ENCODE peak calls at places on chromosomes 3 and 15, in six cellular contexts. B is HepG2, D is A549, H is endothelial cell of umbilical vein, W is K562, R is GM12878. O is an unnamed sample.

GRCh38 chr3:34483290-34483887 is 685.0 kb downstream of the PDCD6IP start:
- DNase-seq in B (no peak), D (no peak), H (no peak), W (no peak), R (no peak), O (no peak)

GRCh38 chr3:193452338-193452737 is 73.8 kb upstream of the ATP13A5 start:
- DNase-seq in B (no peak), D (no peak), H (peak; percentile 4), W (no peak), R (no peak), O (no peak)

GRCh38 chr15:101441706-101442105 is 47.8 kb downstream of the PCSK6 start:
- DNase-seq in B (no peak), D (no peak), H (no peak), W (no peak), R (no peak), O (no peak)

GRCh38 chr3:43919067-43919466 is 228.3 kb downstream of the ABHD5 start:
- DNase-seq in B (no peak), D (no peak), H (peak; percentile 33), W (no peak), R (no peak), O (peak; percentile 48)

GRCh38 chr3:106030620-106030945 is 161.8 kb upstream of the CBLB start:
- DNase-seq in B (no peak), D (no peak), H (no peak), W (no peak), R (no peak), O (no peak)

GRCh38 chr3:107426223-107426622 is 49.0 kb downstream of the CCDC54 start:
- DNase-seq in B (no peak), D (no peak), H (no peak), W (no peak), R (no peak), O (no peak)

GRCh38 chr3:123781571-123782275 is 102.4 kb downstream of the MYLK start:
- DNase-seq in B (no peak), D (no peak), H (no peak), W (no peak), R (no peak), O (no peak)

GRCh38 chr3:115146032-115146417 is 1.1 kb downstream of the ZBTB20 start:
- DNase-seq in B (peak; percentile 59), D (peak; percentile 56), H (peak; percentile 69), W (no peak), R (no peak), O (peak; percentile 68)

GRCh38 chr3:66486187-66486586 is 14.6 kb downstream of the LRIG1 start:
- DNase-seq in B (no peak), D (no peak), H (no peak), W (no peak), R (no peak), O (no peak)

GRCh38 chr3:29585368-29585767 is 304.5 kb downstream of the RBMS3 start:
- DNase-seq in B (no peak), D (no peak), H (no peak), W (no peak), R (no peak), O (no peak)

GRCh38 chr3:122694966-122695365 is 14.3 kb downstream of the PARP14 start:
- DNase-seq in B (no peak), D (no peak), H (no peak), W (no peak), R (peak; percentile 62), O (no peak)

GRCh38 chr15:79065744-79066376 is 24.7 kb downstream of the RASGRF1 start:
- DNase-seq in B (no peak), D (no peak), H (no peak), W (no peak), R (no peak), O (no peak)

GRCh38 chr3:157156844-157157635 is 2.9 kb downstream of the CCNL1 start:
- DNase-seq in B (peak; percentile 15), D (no peak), H (no peak), W (no peak), R (no peak), O (peak; percentile 36)

GRCh38 chr3:46679681-46680080 is 13.8 kb downstream of the ALS2CL start:
- DNase-seq in B (no peak), D (no peak), H (no peak), W (no peak), R (no peak), O (no peak)

GRCh38 chr3:159711560-159712333 is 276.9 kb upstream of the IL12A start:
- DNase-seq in B (no peak), D (peak; percentile 18), H (peak; percentile 99), W (no peak), R (no peak), O (no peak)

GRCh38 chr3:187966636-187967035 is 187.3 kb upstream of the LPP start:
- DNase-seq in B (no peak), D (no peak), H (no peak), W (no peak), R (no peak), O (no peak)

GRCh38 chr15:51093865-51094605 is 671 bp downstream of the TNFAIP8L3 start:
- DNase-seq in B (peak; percentile 40), D (peak; percentile 46), H (peak; percentile 59), W (no peak), R (no peak), O (peak; percentile 58)

GRCh38 chr3:112357888-112358287 is 24.9 kb downstream of the CD200 start:
- DNase-seq in B (no peak), D (no peak), H (peak; percentile 18), W (no peak), R (no peak), O (no peak)

GRCh38 chr3:170429050-170429449 is 10.4 kb downstream of the CLDN11 start:
- DNase-seq in B (peak; percentile 74), D (no peak), H (peak; percentile 16), W (no peak), R (no peak), O (no peak)

GRCh38 chr3:187685948-187686347 is 15.8 kb upstream of the SST start:
- DNase-seq in B (no peak), D (no peak), H (no peak), W (no peak), R (no peak), O (no peak)

GRCh38 chr3:99997293-99997692 is 117.0 kb downstream of the FILIP1L start:
- DNase-seq in B (no peak), D (no peak), H (peak; percentile 59), W (no peak), R (no peak), O (no peak)

GRCh38 chr15:66389098-66389858 is 2.6 kb downstream of the MAP2K1 start:
- DNase-seq in B (no peak), D (no peak), H (no peak), W (no peak), R (no peak), O (no peak)

GRCh38 chr3:129017531-129017899 is 16.4 kb downstream of the EFCC1 start:
- DNase-seq in B (no peak), D (no peak), H (no peak), W (no peak), R (no peak), O (no peak)

GRCh38 chr3:179179979-179180758 is 32.0 kb downstream of the PIK3CA start:
- DNase-seq in B (no peak), D (no peak), H (peak; percentile 40), W (no peak), R (no peak), O (no peak)

GRCh38 chr3:111303760-111304159 is 232.1 kb downstream of the NECTIN3 start:
- DNase-seq in B (no peak), D (no peak), H (no peak), W (no peak), R (no peak), O (no peak)
- TF ChIP-seq MYC in B (no peak), D (no peak), H (no peak), W (no peak), R (no peak), O (no peak)

GRCh38 chr15:67854358-67854757 is 14.5 kb upstream of the RNU6-1 start:
- DNase-seq in B (peak; percentile 72), D (no peak), H (no peak), W (no peak), R (peak; percentile 46), O (no peak)

GRCh38 chr15:67852433-67852832 is 12.6 kb upstream of the RNU6-1 start:
- DNase-seq in B (no peak), D (no peak), H (no peak), W (no peak), R (no peak), O (no peak)

GRCh38 chr15:67853454-67853853 is 13.6 kb upstream of the RNU6-1 start:
- DNase-seq in B (no peak), D (no peak), H (no peak), W (no peak), R (no peak), O (no peak)

GRCh38 chr15:67857220-67857619 is 17.4 kb upstream of the RNU6-1 start:
- DNase-seq in B (no peak), D (no peak), H (no peak), W (no peak), R (no peak), O (no peak)

DNA sequence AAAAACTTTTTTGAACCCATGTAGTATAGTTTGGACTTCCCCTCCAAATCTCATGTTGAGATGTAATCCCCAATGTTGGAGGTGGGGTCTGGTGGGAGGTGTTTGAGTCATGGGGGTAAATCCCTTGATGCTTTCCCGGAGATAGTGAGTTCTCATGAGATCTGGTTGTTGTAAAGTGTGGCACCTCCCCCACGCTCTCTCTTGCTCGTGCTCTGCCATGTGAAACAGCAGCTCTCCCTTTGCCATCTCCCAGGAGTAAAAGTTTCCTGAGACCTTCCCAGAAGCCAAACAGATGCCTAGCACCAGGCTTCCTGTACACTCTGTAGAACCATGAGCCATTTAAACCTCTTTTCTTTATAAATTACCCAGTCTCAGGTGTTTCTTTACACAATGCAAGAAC is 16.0 kb upstream of the RNU6-1 start:
- DNase-seq in B (no peak), D (no peak), H (no peak), W (no peak), R (peak; percentile 63), O (no peak)
- TF ChIP-seq CTCF in B (no peak), D (no peak), H (no peak), W (no peak), R (no peak), O (no peak)

DNA sequence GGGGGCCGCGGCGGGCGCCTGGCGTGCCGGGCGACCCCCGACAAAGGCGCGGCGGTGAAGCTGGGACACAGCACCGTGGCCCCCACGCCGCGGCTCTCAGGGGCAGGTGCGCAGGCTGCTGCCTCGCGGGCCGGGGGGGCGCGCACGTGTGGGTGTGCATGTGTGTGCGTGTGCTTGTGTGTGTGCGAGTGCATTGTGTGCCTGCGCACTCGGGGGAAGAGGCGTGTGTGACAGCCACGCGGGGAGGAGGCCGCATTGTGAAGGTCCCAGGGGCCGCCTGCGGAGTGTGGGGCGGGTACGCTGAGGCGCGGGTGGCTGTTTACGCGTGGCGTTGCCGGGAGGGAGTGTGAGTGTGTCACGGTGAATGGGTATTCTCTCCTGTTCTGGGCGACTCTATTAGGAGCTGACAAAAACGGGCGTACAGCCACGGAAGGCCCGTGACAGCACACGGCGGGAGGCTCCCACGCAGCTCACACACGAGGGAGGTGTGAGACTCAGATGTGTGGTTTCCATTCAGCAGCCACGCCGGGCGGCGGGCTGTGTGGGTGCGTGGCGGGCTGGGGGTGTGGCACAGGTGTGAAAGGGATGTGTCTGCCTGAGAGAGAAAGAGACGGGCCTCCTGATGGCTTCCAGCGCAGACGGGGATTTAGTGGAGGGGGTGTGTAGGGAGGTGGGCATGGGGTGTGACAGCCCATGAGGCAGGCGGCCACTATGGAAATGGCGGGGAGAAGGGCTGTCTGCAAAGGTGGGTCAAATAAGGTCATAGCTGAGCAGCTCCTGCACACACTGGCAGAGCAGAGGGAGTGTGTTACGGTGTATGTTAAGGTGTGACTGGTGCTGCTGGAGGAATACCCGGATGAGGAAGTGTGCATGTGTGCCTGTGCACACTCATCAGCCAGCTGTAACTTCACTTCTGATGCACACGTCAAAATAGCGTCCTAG is 748 bp downstream of the PODXL2 start:
- DNase-seq in B (no peak), D (no peak), H (no peak), W (no peak), R (no peak), O (peak; percentile 29)
- TF ChIP-seq MYC in B (peak; percentile 57), D (no peak), H (no peak), W (no peak), R (no peak), O (no peak)

GRCh38 chr3:54999159-54999558 is 71.3 kb upstream of the LRTM1 start:
- DNase-seq in B (peak; percentile 2), D (peak; percentile 27), H (no peak), W (peak; percentile 11), R (no peak), O (peak; percentile 59)
- TF ChIP-seq CTCF in B (no peak), D (peak; percentile 10), H (no peak), W (no peak), R (peak; percentile 4), O (peak; percentile 42)